ENCODE peak calls at places on chromosomes 7 and 10, in four cellular contexts. I is H9, L is neuronal stem cell, Q is IMR-90. J is an unnamed sample.

GRCh38 chr10:54914049-54914448 is 113.0 kb upstream of the PCDH15 start:
- DNase-seq in I (no peak), L (no peak), Q (no peak), J (no peak)

GRCh38 chr7:13031481-13031880 is 344.0 kb downstream of the ARL4A start:
- DNase-seq in I (no peak), L (no peak), Q (no peak), J (no peak)

GRCh38 chr10:60661627-60662026 is 116.7 kb upstream of the CDK1 start:
- DNase-seq in I (no peak), L (no peak), Q (peak), J (no peak)

GRCh38 chr7:97731736-97732370 is at the start of gene TAC1:
- DNase-seq in I (peak), L (peak), Q (no peak), J (peak)

GRCh38 chr10:69636626-69637550 is 6.8 kb downstream of the FAM241B start:
- DNase-seq in I (peak), L (no peak), Q (no peak), J (no peak)

GRCh38 chr7:13948019-13948781 is 41.3 kb downstream of the ETV1 start:
- DNase-seq in I (no peak), L (no peak), Q (no peak), J (no peak)

GRCh38 chr10:61475449-61475873 is 22.3 kb upstream of the TMEM26 start:
- DNase-seq in I (no peak), L (no peak), Q (peak), J (no peak)

GRCh38 chr7:50449881-50450690 is at the start of gene FIGNL1:
- DNase-seq in I (peak), L (peak), Q (peak), J (peak)

GRCh38 chr7:139777304-139777890 is 401 bp downstream of the HIPK2 start:
- DNase-seq in I (no peak), L (peak), Q (no peak), J (no peak)

GRCh38 chr7:49937608-49938007 is 155.4 kb downstream of the ZPBP start:
- DNase-seq in I (no peak), L (no peak), Q (no peak), J (no peak)

GRCh38 chr7:32036557-32036956 is 33.6 kb downstream of the PDE1C start:
- DNase-seq in I (no peak), L (no peak), Q (peak), J (no peak)

GRCh38 chr10:122252805-122253204 is 18.3 kb upstream of the BTBD16 start:
- DNase-seq in I (no peak), L (no peak), Q (no peak), J (no peak)

GRCh38 chr10:79181680-79182079 is 112.9 kb downstream of the ZMIZ1 start:
- DNase-seq in I (no peak), L (no peak), Q (no peak), J (no peak)

GRCh38 chr7:11613292-11613930 is 218.6 kb downstream of the THSD7A start:
- DNase-seq in I (no peak), L (no peak), Q (no peak), J (no peak)

GRCh38 chr7:139669106-139670061 is 108.4 kb downstream of the HIPK2 start:
- DNase-seq in I (no peak), L (no peak), Q (no peak), J (no peak)

GRCh38 chr10:92385836-92386235 is 94.9 kb downstream of the MARCHF5 start:
- DNase-seq in I (no peak), L (no peak), Q (no peak), J (no peak)

GRCh38 chr10:124671486-124672075 is 72.6 kb downstream of the FAM53B start:
- DNase-seq in I (no peak), L (peak), Q (no peak), J (no peak)

GRCh38 chr10:102492983-102493382 is 9.5 kb downstream of the ACTR1A start:
- DNase-seq in I (no peak), L (no peak), Q (no peak), J (no peak)

GRCh38 chr7:55307123-55307916 is 57.8 kb upstream of the LANCL2 start:
- DNase-seq in I (peak), L (no peak), Q (peak), J (no peak)

GRCh38 chr10:100983868-100984669 is 3.2 kb downstream of the MRPL43 start:
- DNase-seq in I (no peak), L (no peak), Q (no peak), J (no peak)

DNA sequence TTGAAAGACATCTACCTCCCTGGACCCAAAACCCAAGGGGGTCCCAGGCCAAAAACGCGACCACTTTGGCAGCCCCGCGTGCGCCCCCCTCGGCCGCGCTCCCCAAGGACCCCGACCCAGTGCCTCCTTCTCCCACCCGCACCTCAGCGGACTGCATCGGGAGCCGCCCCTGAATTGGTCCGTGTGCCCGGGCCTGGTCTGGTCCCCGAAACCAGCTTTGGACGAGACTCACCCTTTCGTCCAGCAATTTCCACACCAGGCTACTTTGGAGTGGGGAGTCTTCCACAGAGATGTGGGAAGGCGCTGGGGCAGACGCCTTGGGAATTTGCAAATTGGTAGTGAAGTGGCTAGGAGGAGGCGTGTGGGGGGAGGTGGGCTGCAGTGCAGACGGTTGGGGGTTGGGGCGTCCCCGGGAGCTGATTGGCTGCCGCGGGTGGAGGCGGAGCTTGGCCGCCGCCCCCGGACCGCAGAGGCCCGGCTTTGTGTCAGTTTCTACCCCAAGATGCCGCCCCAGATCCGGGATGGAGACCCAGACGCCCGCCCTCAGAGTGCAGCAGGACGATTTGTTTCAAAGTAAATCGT is 16.9 kb downstream of the TCAF1 start:
- DNase-seq in I (peak), L (peak), Q (peak), J (peak)
- H3K4ac ChIP-seq in I (no peak), L (peak), Q (peak), J (no peak)

GRCh38 chr7:120783721-120784120 is 74.2 kb downstream of the TSPAN12 start:
- DNase-seq in I (no peak), L (no peak), Q (no peak), J (no peak)

GRCh38 chr7:120780938-120781337 is 77.0 kb downstream of the TSPAN12 start:
- DNase-seq in I (no peak), L (no peak), Q (no peak), J (no peak)

GRCh38 chr7:120785056-120785455 is 72.9 kb downstream of the TSPAN12 start:
- DNase-seq in I (no peak), L (no peak), Q (no peak), J (no peak)

GRCh38 chr7:120783273-120783672 is 74.7 kb downstream of the TSPAN12 start:
- DNase-seq in I (no peak), L (no peak), Q (no peak), J (no peak)
- H3K4ac ChIP-seq in I (no peak), L (no peak), Q (no peak), J (no peak)

GRCh38 chr7:38561166-38561565 is 70.0 kb downstream of the AMPH start:
- DNase-seq in I (no peak), L (no peak), Q (peak), J (no peak)
- H3K4ac ChIP-seq in I (no peak), L (no peak), Q (no peak), J (no peak)

DNA sequence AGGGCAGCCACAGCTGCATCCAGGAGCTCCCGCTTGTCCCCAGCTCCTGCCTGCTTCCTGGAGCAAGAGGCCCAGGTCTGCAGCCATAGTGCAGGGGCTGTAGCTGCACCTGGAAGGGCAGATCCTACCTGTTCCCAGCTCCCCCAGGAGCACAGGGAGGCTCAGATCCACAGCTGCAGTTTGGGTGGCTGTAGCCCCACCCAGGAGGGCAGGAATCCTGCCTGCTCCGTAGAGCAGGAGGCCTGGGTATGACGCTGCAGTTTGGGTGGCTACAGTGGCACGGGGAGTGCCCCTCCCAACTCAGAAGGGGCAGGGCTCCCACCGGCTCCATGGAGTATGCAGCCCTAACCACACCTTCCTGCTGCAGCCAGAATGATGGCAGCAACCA is 26.7 kb upstream of the CDCA7L start:
- DNase-seq in I (peak), L (no peak), Q (no peak), J (peak)
- H3K4ac ChIP-seq in I (no peak), L (peak), Q (no peak), J (no peak)

GRCh38 chr7:116863168-116863670 is 832 bp downstream of the CAPZA2 start:
- DNase-seq in I (no peak), L (peak), Q (peak), J (no peak)

GRCh38 chr7:116864084-116864483 is 1.7 kb downstream of the CAPZA2 start:
- DNase-seq in I (no peak), L (no peak), Q (no peak), J (no peak)

GRCh38 chr7:116859323-116859722 is 3.1 kb upstream of the CAPZA2 start:
- DNase-seq in I (no peak), L (no peak), Q (peak), J (no peak)

GRCh38 chr7:116861717-116862116 is 670 bp upstream of the CAPZA2 start:
- DNase-seq in I (no peak), L (no peak), Q (no peak), J (no peak)

GRCh38 chr7:116862234-116863167 is at the start of gene CAPZA2:
- DNase-seq in I (peak), L (peak), Q (peak), J (peak)
- H3K4ac ChIP-seq in I (no peak), L (no peak), Q (peak), J (no peak)

DNA sequence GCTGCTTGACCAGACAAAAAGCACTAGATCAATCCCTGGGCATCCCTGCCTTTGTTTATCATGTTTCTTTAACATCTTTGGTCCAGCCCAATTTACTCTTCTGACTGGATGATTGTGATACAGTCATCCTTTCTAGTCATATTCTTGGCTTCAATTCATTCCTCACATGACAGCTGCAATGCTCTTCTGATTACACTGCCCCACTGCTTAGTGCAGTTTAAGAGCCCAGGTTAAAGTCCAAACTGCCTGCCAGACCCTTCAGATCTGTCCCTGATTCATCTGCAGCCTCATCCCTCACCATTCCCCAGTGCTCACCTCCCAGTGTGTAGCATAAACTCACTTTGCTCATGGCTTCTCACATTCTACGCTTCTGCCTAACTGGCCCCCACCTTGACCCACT is 383.8 kb downstream of the TNS3 start:
- DNase-seq in I (no peak), L (no peak), Q (peak), J (no peak)
- H3K4ac ChIP-seq in I (no peak), L (no peak), Q (no peak), J (no peak)